ENCODE peak calls at places on chromosome 15, in five cellular contexts. G is GM23338, M is thyroid gland, X is esophagus squamous epithelium, H is GM13977. D is an unnamed sample.

GRCh38 chr15:48510976-48511375 is 134.5 kb downstream of the FBN1 start:
- DNase-seq in G (no peak), M (no peak), X (no peak), H (no peak), D (peak; percentile 52)

GRCh38 chr15:86743283-86743903 is 663.7 kb downstream of the AGBL1 start:
- DNase-seq in G (peak; percentile 87), M (no peak), X (no peak), H (no peak), D (no peak)

GRCh38 chr15:51782357-51782896 is 31.0 kb downstream of the TMOD2 start:
- DNase-seq in G (peak; percentile 76), M (no peak), X (no peak), H (no peak), D (peak; percentile 45)

GRCh38 chr15:48624700-48625099 is 20.8 kb downstream of the FBN1 start:
- DNase-seq in G (peak; percentile 27), M (no peak), X (no peak), H (no peak), D (no peak)

GRCh38 chr15:92897620-92898019 is 2.5 kb upstream of the CHD2 start:
- DNase-seq in G (no peak), M (no peak), X (no peak), H (no peak), D (no peak)

GRCh38 chr15:61530769-61531168 is 301.7 kb upstream of the RORA start:
- DNase-seq in G (peak; percentile 62), M (no peak), X (no peak), H (no peak), D (peak; percentile 36)

GRCh38 chr15:77002954-77003912 is 8.3 kb downstream of the PSTPIP1 start:
- DNase-seq in G (no peak), M (no peak), X (peak; percentile 17), H (peak; percentile 51), D (no peak)

GRCh38 chr15:77753238-77753873 is 120.6 kb upstream of the LINGO1 start:
- DNase-seq in G (peak; percentile 79), M (peak; percentile 22), X (no peak), H (peak; percentile 24), D (peak; percentile 32)

GRCh38 chr15:93067649-93068085 is 21.3 kb downstream of the RGMA start:
- DNase-seq in G (no peak), M (no peak), X (no peak), H (no peak), D (no peak)

GRCh38 chr15:50945725-50946124 is 37.2 kb downstream of the AP4E1 start:
- DNase-seq in G (no peak), M (no peak), X (no peak), H (no peak), D (peak; percentile 48)

DNA sequence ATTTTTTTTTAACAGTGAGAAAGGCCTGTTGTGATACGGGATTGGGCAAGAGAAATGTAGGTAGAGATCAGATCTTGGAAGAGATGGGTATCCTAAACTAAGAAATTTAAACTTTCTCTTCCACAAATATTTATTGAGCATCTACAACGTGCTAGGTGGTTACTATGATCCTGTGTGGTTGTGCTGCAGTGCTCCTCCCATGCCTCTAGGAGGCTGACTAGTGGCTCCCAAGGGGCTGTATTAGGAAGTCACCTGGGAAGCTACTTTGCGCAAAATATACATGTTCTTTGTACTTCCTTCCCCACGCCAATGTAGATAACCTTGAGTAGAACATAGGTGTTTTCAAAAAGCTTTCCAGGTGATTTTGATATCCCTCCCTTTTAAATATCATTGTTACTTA is 27.2 kb downstream of the USP3 start:
- DNase-seq in G (peak; percentile 70), M (no peak), X (no peak), H (no peak), D (no peak)
- TF ChIP-seq CTCF in G (peak; percentile 69), M (no peak), X (no peak), H (peak; percentile 14), D (peak; percentile 47)

DNA sequence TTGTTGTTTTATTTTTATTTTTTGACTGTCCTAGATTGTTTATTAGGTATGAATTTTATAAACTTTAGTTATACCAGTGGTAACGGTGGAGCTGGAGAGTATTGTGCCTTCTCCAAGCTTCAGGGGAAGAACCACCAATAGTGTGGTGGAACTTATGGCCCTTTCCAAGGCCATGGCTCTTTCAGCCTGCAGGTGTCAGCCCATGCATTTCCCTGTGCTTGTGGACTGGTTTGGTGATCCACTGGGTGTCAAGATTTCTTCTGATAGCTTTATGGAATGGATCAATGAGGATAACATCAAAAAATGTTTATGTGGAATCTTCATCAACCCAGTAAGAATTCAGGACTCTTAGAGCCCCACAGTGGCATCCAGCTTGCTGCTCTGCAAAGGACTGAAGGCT is 19.2 kb upstream of the SCAMP5 start:
- DNase-seq in G (no peak), M (no peak), X (no peak), H (no peak), D (no peak)
- TF ChIP-seq CTCF in G (peak; percentile 10), M (no peak), X (no peak), H (peak; percentile 7), D (peak; percentile 25)

GRCh38 chr15:45790325-45790943 is 155.6 kb downstream of the SQOR start:
- DNase-seq in G (peak; percentile 72), M (peak; percentile 18), X (no peak), H (peak; percentile 22), D (peak; percentile 34)
- TF ChIP-seq CTCF in G (peak; percentile 77), M (peak; percentile 34), X (peak; percentile 30), H (peak; percentile 53), D (peak; percentile 58)

DNA sequence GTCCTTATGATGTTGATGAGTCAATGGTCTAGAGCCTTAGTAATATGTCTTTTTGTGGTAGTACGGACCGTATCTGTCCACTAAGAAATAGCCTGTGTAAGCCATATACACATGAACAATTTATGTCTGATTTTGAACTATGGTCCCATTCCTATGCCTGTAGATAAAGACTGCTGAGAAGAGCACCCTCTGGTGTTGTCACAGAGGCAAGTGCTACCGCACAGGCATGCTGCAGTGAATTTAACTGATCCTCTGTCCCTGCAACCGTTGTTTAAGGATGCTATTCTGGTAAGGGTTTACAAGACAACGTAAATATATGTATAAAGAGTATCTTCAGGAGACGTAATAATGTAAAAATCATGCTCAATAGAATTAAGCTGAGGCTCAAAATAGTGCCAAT is 170.7 kb downstream of the UBE3A start:
- DNase-seq in G (peak; percentile 66), M (no peak), X (no peak), H (no peak), D (no peak)
- TF ChIP-seq CTCF in G (peak; percentile 76), M (no peak), X (no peak), H (no peak), D (no peak)

GRCh38 chr15:67967871-67968423 is 86.2 kb upstream of the PIAS1 start:
- DNase-seq in G (peak; percentile 91), M (peak; percentile 88), X (no peak), H (peak; percentile 46), D (peak; percentile 55)
- TF ChIP-seq CTCF in G (no peak), M (peak; percentile 12), X (no peak), H (no peak), D (no peak)